ENCODE peak calls at places on chromosomes 5 and 9, in four cellular contexts. T, K, V and N are unnamed samples. For H3K9me3, the result is how much of the 10 kb centered on the place peaks cover.

GRCh38 chr5:126234563-126235195 is 188.5 kb upstream of the GRAMD2B start:
- DNase-seq in T (no peak), V (no peak), K (peak), N (no peak)

GRCh38 chr5:79578876-79579275 is 33.4 kb upstream of the TENT2 start:
- DNase-seq in T (no peak), K (no peak), V (no peak), N (no peak)

GRCh38 chr5:28483327-28484025 is 1445.1 kb upstream of the CDH9 start:
- DNase-seq in V (no peak), K (no peak), T (no peak), N (peak)

GRCh38 chr5:59099270-59099994 is 516.6 kb downstream of the RAB3C start:
- DNase-seq in K (no peak), V (no peak), T (no peak), N (no peak)

GRCh38 chr9:93724852-93725251 is 148.5 kb downstream of the PHF2 start:
- DNase-seq in T (no peak), V (no peak), K (no peak), N (no peak)

GRCh38 chr5:115264786-115265185 is 2.1 kb upstream of the PGGT1B start:
- DNase-seq in V (peak), T (no peak), K (no peak), N (no peak)

GRCh38 chr9:127876764-127877562 is 512 bp downstream of the AK1 start:
- DNase-seq in T (peak), V (no peak), K (no peak), N (peak)

GRCh38 chr5:25688156-25688555 is 1043.4 kb upstream of the CDH10 start:
- DNase-seq in V (no peak), K (no peak), T (no peak), N (no peak)

GRCh38 chr9:95282332-95282731 is 35.2 kb downstream of the FANCC start:
- DNase-seq in V (no peak), T (no peak), K (no peak), N (no peak)

GRCh38 chr9:35776018-35776417 is 15.4 kb upstream of the NPR2 start:
- DNase-seq in T (no peak), V (no peak), K (no peak), N (no peak)

GRCh38 chr5:78628260-78629024 is 20.1 kb downstream of the LHFPL2 start:
- DNase-seq in T (no peak), V (no peak), K (no peak), N (no peak)

GRCh38 chr5:68845121-68845520 is 248.7 kb upstream of the SLC30A5 start:
- DNase-seq in T (no peak), V (no peak), K (no peak), N (no peak)

GRCh38 chr5:103525366-103525765 is 37.2 kb downstream of the NUDT12 start:
- DNase-seq in T (no peak), K (no peak), V (no peak), N (no peak)

GRCh38 chr9:7739595-7739994 is 60.0 kb downstream of the DMAC1 start:
- DNase-seq in T (no peak), K (no peak), V (no peak), N (no peak)

GRCh38 chr5:17398439-17398838 is 99.6 kb upstream of the TAF11L2 start:
- DNase-seq in T (no peak), V (no peak), K (no peak), N (no peak)

GRCh38 chr9:134396825-134397224 is 70.6 kb downstream of the RXRA start:
- DNase-seq in T (no peak), V (peak), K (no peak), N (no peak)

GRCh38 chr5:86884608-86885007 is 266.9 kb downstream of the COX7C start:
- DNase-seq in T (no peak), K (no peak), V (no peak), N (no peak)

GRCh38 chr9:111910428-111910827 is 13.8 kb downstream of the UGCG start:
- DNase-seq in K (no peak), T (no peak), V (no peak), N (no peak)

GRCh38 chr5:32710335-32710858 is 724 bp upstream of the NPR3 start:
- DNase-seq in T (peak), K (peak), V (peak), N (peak)

GRCh38 chr9:28064241-28064640 is 491.0 kb upstream of the C9orf72 start:
- DNase-seq in K (no peak), T (no peak), V (no peak), N (no peak)

GRCh38 chr5:135135530-135136201 is 101.6 kb upstream of the PITX1 start:
- DNase-seq in V (peak), K (no peak), T (peak), N (peak)

GRCh38 chr5:43168175-43168574 is 23.9 kb upstream of the NIM1K start:
- DNase-seq in V (no peak), K (no peak), T (no peak), N (no peak)

GRCh38 chr5:94615843-94616242 is 2.6 kb downstream of the KIAA0825 start:
- DNase-seq in K (no peak), T (no peak), V (no peak), N (no peak)

GRCh38 chr9:76412638-76413037 is 18.4 kb upstream of the RFK start:
- DNase-seq in V (no peak), T (no peak), K (no peak), N (no peak)

GRCh38 chr5:141822134-141822533 is 56.1 kb downstream of the PCDH1 start:
- DNase-seq in V (peak), K (no peak), T (no peak), N (no peak)

GRCh38 chr5:54363669-54364068 is 53.3 kb upstream of the ARL15 start:
- DNase-seq in K (no peak), T (no peak), V (no peak), N (no peak)

GRCh38 chr9:136312436-136312835 is 8.5 kb upstream of the CCDC187 start:
- DNase-seq in V (no peak), T (no peak), K (peak), N (peak)

GRCh38 chr5:109511980-109512744 is 102.4 kb upstream of the PJA2 start:
- DNase-seq in V (no peak), K (no peak), T (no peak), N (no peak)

DNA sequence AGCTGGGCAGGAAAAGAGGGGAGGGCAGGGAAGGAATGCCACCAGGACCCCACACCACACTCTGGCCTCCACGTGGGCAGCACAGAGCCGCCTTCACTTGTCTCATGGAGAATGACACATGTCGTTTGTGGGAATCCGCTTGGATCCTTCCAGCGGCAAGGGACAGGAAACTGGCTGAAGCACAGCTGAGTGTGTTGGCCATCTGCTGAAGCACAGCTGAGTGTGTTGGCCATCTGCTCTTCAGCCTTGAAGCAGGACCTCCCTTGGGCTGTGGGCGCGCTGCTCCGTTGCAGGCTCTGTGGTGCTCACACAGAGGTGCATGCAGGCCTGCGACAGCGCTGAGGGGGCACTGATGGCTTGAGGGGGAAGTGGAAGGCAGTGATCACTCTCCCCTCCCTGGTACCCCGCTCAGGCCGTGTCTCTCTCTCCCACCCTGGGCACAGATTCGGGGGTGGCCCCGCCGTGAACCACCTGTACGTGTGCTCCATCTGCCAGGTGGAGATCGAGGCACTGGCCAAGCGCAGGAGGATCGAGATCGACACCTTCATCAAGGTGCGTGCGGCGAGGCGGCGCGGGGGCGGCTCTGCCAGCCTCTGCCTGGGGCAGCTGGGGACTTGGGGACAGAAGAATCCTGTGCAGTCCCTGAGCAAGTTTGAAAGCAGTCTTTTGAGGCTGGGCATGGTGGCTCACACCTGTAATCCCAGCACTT is 40.6 kb downstream of the USP20 start:
- DNase-seq in V (no peak), T (no peak), K (no peak), N (no peak)
- H3K9me3 ChIP-seq in V (under half), T (under half), K (under half), N (under half)

DNA sequence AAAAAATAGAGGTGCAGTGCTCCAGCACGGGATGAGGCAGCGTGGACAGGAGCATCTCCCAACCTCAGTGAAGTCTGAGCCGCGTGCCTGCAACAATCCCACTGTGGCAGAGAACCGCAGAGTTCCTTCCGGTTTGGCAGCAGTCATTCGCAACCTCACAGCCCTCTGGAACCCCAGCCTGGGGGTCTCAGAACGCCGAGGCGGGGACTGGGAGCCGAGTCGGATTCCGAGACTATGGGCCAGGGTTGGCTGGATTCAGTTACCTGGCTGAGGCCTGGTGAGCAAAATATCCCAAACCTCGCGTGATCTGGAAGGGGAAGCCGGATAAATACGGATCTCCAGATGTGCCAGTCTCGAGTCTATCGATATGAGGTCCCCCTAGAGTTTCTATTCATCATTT is 27.0 kb downstream of the CDKN2A start:
- DNase-seq in K (no peak), V (no peak), T (no peak), N (no peak)
- H3K9me3 ChIP-seq in K (under half), V (under half), T (under half), N (under half)

GRCh38 chr5:131863700-131864099 is 66.9 kb upstream of the FNIP1 start:
- DNase-seq in T (no peak), K (no peak), V (no peak), N (no peak)
- H3K9me3 ChIP-seq in T (under half), K (under half), V (under half), N (under half)

GRCh38 chr5:174489233-174489632 is 235.1 kb upstream of the MSX2 start:
- DNase-seq in K (no peak), V (no peak), T (no peak), N (no peak)

GRCh38 chr5:174491761-174492350 is 232.5 kb upstream of the MSX2 start:
- DNase-seq in T (no peak), K (no peak), V (no peak), N (no peak)

GRCh38 chr5:174490717-174491116 is 233.7 kb upstream of the MSX2 start:
- DNase-seq in K (no peak), V (no peak), T (no peak), N (no peak)

GRCh38 chr5:174489920-174490597 is 234.3 kb upstream of the MSX2 start:
- DNase-seq in V (no peak), T (no peak), K (no peak), N (peak)

GRCh38 chr5:174491265-174491664 is 233.1 kb upstream of the MSX2 start:
- DNase-seq in K (no peak), V (no peak), T (no peak), N (no peak)
- H3K9me3 ChIP-seq in K (under half), V (under half), T (under half), N (under half)

GRCh38 chr5:3265936-3266335 is 329.7 kb upstream of the IRX1 start:
- DNase-seq in T (no peak), V (no peak), K (no peak), N (no peak)

GRCh38 chr5:3266861-3267260 is 328.8 kb upstream of the IRX1 start:
- DNase-seq in T (no peak), K (no peak), V (no peak), N (no peak)

GRCh38 chr5:3268760-3269330 is 326.8 kb upstream of the IRX1 start:
- DNase-seq in K (no peak), T (no peak), V (no peak), N (no peak)

GRCh38 chr5:3262451-3262850 is 333.2 kb upstream of the IRX1 start:
- DNase-seq in T (no peak), V (no peak), K (no peak), N (no peak)

DNA sequence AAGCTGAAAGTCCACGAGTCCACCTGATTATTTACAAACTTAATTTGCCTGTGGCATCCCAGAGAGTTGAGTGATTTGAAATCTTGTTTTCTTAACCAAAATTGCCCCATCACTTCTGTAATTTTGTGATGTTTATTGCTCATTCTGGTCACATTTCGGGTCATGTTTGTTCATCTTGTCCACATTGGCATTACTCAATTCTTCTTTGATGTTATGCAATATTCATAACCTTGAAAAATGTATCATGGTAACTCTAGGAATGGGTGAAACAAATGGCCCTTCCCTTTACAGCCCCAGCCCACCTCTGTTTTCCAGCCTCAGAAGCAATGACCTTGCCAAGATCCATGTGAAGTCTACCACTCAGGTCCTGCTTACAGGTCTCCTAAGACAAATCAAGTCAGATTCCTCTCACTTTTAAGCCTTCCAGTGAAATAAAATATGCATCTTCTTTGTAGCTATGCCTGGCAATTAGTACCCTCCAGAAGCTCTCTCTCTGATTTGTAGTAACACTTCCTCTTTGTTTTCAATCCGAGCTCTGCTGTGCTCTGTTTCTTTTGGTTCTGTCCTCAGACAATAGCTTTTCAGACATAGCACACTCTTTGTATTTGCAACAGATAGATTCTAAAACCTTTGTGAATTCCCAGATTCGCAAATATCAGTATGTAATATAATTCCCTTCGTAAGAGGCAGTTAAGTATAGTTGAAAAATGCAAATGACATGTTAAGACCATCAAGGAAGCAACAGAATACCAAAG is 330.3 kb upstream of the IRX1 start:
- DNase-seq in V (no peak), T (no peak), K (no peak), N (no peak)
- H3K9me3 ChIP-seq in V (under half), T (under half), K (under half), N (under half)

GRCh38 chr9:24051587-24051986 is 225.5 kb upstream of the ELAVL2 start:
- DNase-seq in T (no peak), K (no peak), V (no peak), N (no peak)
- H3K9me3 ChIP-seq in T (under half), K (under half), V (under half), N (under half)